ENCODE peak calls at places on chromosome 3, in six cellular contexts. One of them, this sample, is unnamed.

GRCh38 chr3:110697961-110698360 is 373.7 kb upstream of the NECTIN3 start:
- DNase-seq in right lobe of liver: no peak
- DNase-seq in tibial nerve: no peak
- DNase-seq in fibroblast of lung: no peak
- DNase-seq in PC-9: no peak
- DNase-seq in ovary: no peak
- DNase-seq in this sample: no peak

GRCh38 chr3:133930341-133930933 is 34.8 kb upstream of the RAB6B start:
- DNase-seq in right lobe of liver: no peak
- DNase-seq in tibial nerve: no peak
- DNase-seq in fibroblast of lung: peak; percentile 70
- DNase-seq in PC-9: no peak
- DNase-seq in ovary: no peak
- DNase-seq in this sample: no peak

GRCh38 chr3:122305818-122306621 is 19.0 kb upstream of the CSTA start:
- DNase-seq in right lobe of liver: peak; percentile 72
- DNase-seq in tibial nerve: no peak
- DNase-seq in fibroblast of lung: peak; percentile 11
- DNase-seq in PC-9: peak; percentile 24
- DNase-seq in ovary: no peak
- DNase-seq in this sample: no peak

GRCh38 chr3:56132762-56133161 is 335.5 kb downstream of the ERC2 start:
- DNase-seq in right lobe of liver: no peak
- DNase-seq in tibial nerve: no peak
- DNase-seq in fibroblast of lung: no peak
- DNase-seq in PC-9: no peak
- DNase-seq in ovary: no peak
- DNase-seq in this sample: no peak

GRCh38 chr3:184156522-184156955 is 1.4 kb downstream of the DVL3 start:
- DNase-seq in right lobe of liver: no peak
- DNase-seq in tibial nerve: no peak
- DNase-seq in fibroblast of lung: peak; percentile 61
- DNase-seq in PC-9: peak; percentile 38
- DNase-seq in ovary: peak; percentile 86
- DNase-seq in this sample: no peak

GRCh38 chr3:124748560-124749198 is 18.4 kb downstream of the UMPS start:
- DNase-seq in right lobe of liver: no peak
- DNase-seq in tibial nerve: no peak
- DNase-seq in fibroblast of lung: no peak
- DNase-seq in PC-9: no peak
- DNase-seq in ovary: no peak
- DNase-seq in this sample: no peak

GRCh38 chr3:120678331-120678845 is 3.7 kb downstream of the HGD start:
- DNase-seq in right lobe of liver: no peak
- DNase-seq in tibial nerve: no peak
- DNase-seq in fibroblast of lung: peak; percentile 72
- DNase-seq in PC-9: peak; percentile 33
- DNase-seq in ovary: peak; percentile 60
- DNase-seq in this sample: no peak

GRCh38 chr3:89227218-89227617 is 119.8 kb downstream of the EPHA3 start:
- DNase-seq in right lobe of liver: no peak
- DNase-seq in tibial nerve: no peak
- DNase-seq in fibroblast of lung: peak; percentile 39
- DNase-seq in PC-9: no peak
- DNase-seq in ovary: no peak
- DNase-seq in this sample: no peak

GRCh38 chr3:130014526-130014925 is 40.0 kb downstream of the TRH start:
- DNase-seq in right lobe of liver: no peak
- DNase-seq in tibial nerve: no peak
- DNase-seq in fibroblast of lung: peak; percentile 91
- DNase-seq in PC-9: no peak
- DNase-seq in ovary: no peak
- DNase-seq in this sample: no peak

GRCh38 chr3:187802928-187803259 is 57.6 kb upstream of the BCL6 start:
- DNase-seq in right lobe of liver: no peak
- DNase-seq in tibial nerve: no peak
- DNase-seq in fibroblast of lung: no peak
- DNase-seq in PC-9: no peak
- DNase-seq in ovary: no peak
- DNase-seq in this sample: peak; percentile 38

GRCh38 chr3:125119752-125120369 is 64.1 kb upstream of the HEG1 start:
- DNase-seq in right lobe of liver: no peak
- DNase-seq in tibial nerve: no peak
- DNase-seq in fibroblast of lung: no peak
- DNase-seq in PC-9: no peak
- DNase-seq in ovary: no peak
- DNase-seq in this sample: no peak

GRCh38 chr3:133489466-133490085 is 83.9 kb upstream of the CDV3 start:
- DNase-seq in right lobe of liver: no peak
- DNase-seq in tibial nerve: no peak
- DNase-seq in fibroblast of lung: peak; percentile 46
- DNase-seq in PC-9: no peak
- DNase-seq in ovary: no peak
- DNase-seq in this sample: no peak

GRCh38 chr3:194446754-194447153 is 40.0 kb downstream of the ATP13A3 start:
- DNase-seq in right lobe of liver: no peak
- DNase-seq in tibial nerve: no peak
- DNase-seq in fibroblast of lung: no peak
- DNase-seq in PC-9: no peak
- DNase-seq in ovary: no peak
- DNase-seq in this sample: no peak

GRCh38 chr3:194586839-194587238 is 46.4 kb downstream of the TMEM44 start:
- DNase-seq in right lobe of liver: no peak
- DNase-seq in tibial nerve: no peak
- DNase-seq in fibroblast of lung: peak; percentile 97
- DNase-seq in PC-9: no peak
- DNase-seq in ovary: no peak
- DNase-seq in this sample: no peak

GRCh38 chr3:69411331-69411730 is 25.4 kb upstream of the FRMD4B start:
- DNase-seq in right lobe of liver: no peak
- DNase-seq in tibial nerve: no peak
- DNase-seq in fibroblast of lung: peak; percentile 70
- DNase-seq in PC-9: no peak
- DNase-seq in ovary: no peak
- DNase-seq in this sample: no peak

GRCh38 chr3:102089182-102089581 is 239.9 kb downstream of the NFKBIZ start:
- DNase-seq in right lobe of liver: no peak
- DNase-seq in tibial nerve: no peak
- DNase-seq in fibroblast of lung: no peak
- DNase-seq in PC-9: no peak
- DNase-seq in ovary: no peak
- DNase-seq in this sample: no peak

GRCh38 chr3:107621465-107621864 is 98.7 kb downstream of the BBX start:
- DNase-seq in right lobe of liver: no peak
- DNase-seq in tibial nerve: no peak
- DNase-seq in fibroblast of lung: no peak
- DNase-seq in PC-9: no peak
- DNase-seq in ovary: no peak
- DNase-seq in this sample: no peak

GRCh38 chr3:71428841-71429609 is 154.5 kb downstream of the FOXP1 start:
- DNase-seq in right lobe of liver: peak; percentile 65
- DNase-seq in tibial nerve: no peak
- DNase-seq in fibroblast of lung: peak; percentile 75
- DNase-seq in PC-9: no peak
- DNase-seq in ovary: peak; percentile 31
- DNase-seq in this sample: no peak

GRCh38 chr3:150414273-150414672 is 6.2 kb downstream of the TSC22D2 start:
- DNase-seq in right lobe of liver: no peak
- DNase-seq in tibial nerve: no peak
- DNase-seq in fibroblast of lung: peak; percentile 74
- DNase-seq in PC-9: peak; percentile 18
- DNase-seq in ovary: no peak
- DNase-seq in this sample: no peak

GRCh38 chr3:18100126-18100525 is 325.0 kb downstream of the SATB1 start:
- DNase-seq in right lobe of liver: no peak
- DNase-seq in tibial nerve: no peak
- DNase-seq in fibroblast of lung: peak; percentile 40
- DNase-seq in PC-9: no peak
- DNase-seq in ovary: no peak
- DNase-seq in this sample: no peak

GRCh38 chr3:193843447-193844301 is 250.7 kb downstream of the OPA1 start:
- DNase-seq in right lobe of liver: no peak
- DNase-seq in tibial nerve: no peak
- DNase-seq in fibroblast of lung: no peak
- DNase-seq in PC-9: peak; percentile 67
- DNase-seq in ovary: no peak
- DNase-seq in this sample: no peak

DNA sequence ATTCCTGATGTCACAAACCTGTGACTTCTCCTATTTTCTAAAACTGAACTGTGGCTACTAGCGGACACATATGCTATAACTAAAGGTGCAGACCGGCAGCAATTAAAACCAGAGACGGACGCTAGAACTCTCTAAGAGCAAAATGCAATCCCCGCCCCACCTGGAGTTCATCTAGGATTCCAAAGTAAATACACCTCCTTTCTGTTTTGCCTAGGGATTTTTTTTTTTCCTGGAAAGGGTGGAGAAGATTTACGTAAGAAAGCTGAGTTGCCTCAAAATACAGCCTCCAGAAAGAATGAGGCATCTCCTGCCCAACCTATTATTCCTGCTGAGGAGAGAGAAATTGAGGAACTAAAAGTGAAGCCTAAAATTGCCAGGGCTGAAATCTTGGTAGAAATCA is 150.2 kb downstream of the TP63 start:
- DNase-seq in right lobe of liver: no peak
- DNase-seq in tibial nerve: no peak
- DNase-seq in fibroblast of lung: no peak
- DNase-seq in PC-9: no peak
- DNase-seq in ovary: no peak
- DNase-seq in this sample: no peak
- H3K27me3 ChIP-seq in right lobe of liver: no peaks in the 10 kb centered on the region
- H3K27me3 ChIP-seq in tibial nerve: no peaks in the 10 kb centered on the region
- H3K27me3 ChIP-seq in fibroblast of lung: no peaks in the 10 kb centered on the region
- H3K27me3 ChIP-seq in PC-9: no peaks in the 10 kb centered on the region
- H3K27me3 ChIP-seq in ovary: no peaks in the 10 kb centered on the region
- H3K27me3 ChIP-seq in this sample: no peaks in the 10 kb centered on the region

GRCh38 chr3:51391075-51391565 is at the start of gene RBM15B:
- DNase-seq in right lobe of liver: peak; percentile 99
- DNase-seq in tibial nerve: peak; percentile 97
- DNase-seq in fibroblast of lung: peak; percentile 95
- DNase-seq in PC-9: peak; percentile 97
- DNase-seq in ovary: peak; percentile 98
- DNase-seq in this sample: peak; percentile 97

GRCh38 chr3:51391566-51392300 is 648 bp downstream of the RBM15B start:
- DNase-seq in right lobe of liver: peak; percentile 66
- DNase-seq in tibial nerve: no peak
- DNase-seq in fibroblast of lung: peak; percentile 54
- DNase-seq in PC-9: no peak
- DNase-seq in ovary: no peak
- DNase-seq in this sample: peak; percentile 71

GRCh38 chr3:51390600-51391074 is 448 bp upstream of the RBM15B start:
- DNase-seq in right lobe of liver: no peak
- DNase-seq in tibial nerve: no peak
- DNase-seq in fibroblast of lung: no peak
- DNase-seq in PC-9: no peak
- DNase-seq in ovary: no peak
- DNase-seq in this sample: no peak

GRCh38 chr3:51389423-51390183 is 1.5 kb upstream of the RBM15B start:
- DNase-seq in right lobe of liver: peak; percentile 63
- DNase-seq in tibial nerve: no peak
- DNase-seq in fibroblast of lung: peak; percentile 48
- DNase-seq in PC-9: no peak
- DNase-seq in ovary: no peak
- DNase-seq in this sample: peak; percentile 60

DNA sequence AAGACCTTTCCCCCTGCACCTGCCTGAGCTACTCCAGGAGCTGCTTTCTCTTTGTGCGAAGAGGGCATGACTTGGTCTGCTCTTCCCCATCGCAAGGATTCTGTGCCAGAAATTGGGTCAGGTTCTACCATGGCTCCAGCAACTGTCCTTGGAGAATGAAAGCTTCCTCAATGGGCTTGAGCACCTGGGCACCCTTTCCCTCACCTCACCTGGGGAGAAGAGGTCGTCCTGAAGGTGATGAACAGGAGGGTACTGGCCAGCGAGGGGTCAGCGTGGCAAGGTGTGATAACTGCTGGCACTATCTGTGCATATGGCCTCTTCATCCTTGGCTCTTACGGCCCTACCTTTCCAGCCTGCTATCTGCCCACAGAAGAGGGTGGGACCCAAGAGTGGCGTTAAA is 899 bp upstream of the RBM15B start:
- DNase-seq in right lobe of liver: no peak
- DNase-seq in tibial nerve: no peak
- DNase-seq in fibroblast of lung: no peak
- DNase-seq in PC-9: no peak
- DNase-seq in ovary: no peak
- DNase-seq in this sample: peak; percentile 37
- H3K4me3 ChIP-seq in right lobe of liver: no peak overlapping the region
- H3K4me3 ChIP-seq in tibial nerve: no peak overlapping the region
- H3K4me3 ChIP-seq in fibroblast of lung: no peak overlapping the region
- H3K4me3 ChIP-seq in PC-9: no peak overlapping the region
- H3K4me3 ChIP-seq in ovary: peak overlapping the region; percentile 77
- H3K4me3 ChIP-seq in this sample: peak overlapping the region; percentile 57

GRCh38 chr3:45034612-45035252 is 8.6 kb downstream of the CLEC3B start:
- DNase-seq in right lobe of liver: peak; percentile 69
- DNase-seq in tibial nerve: peak; percentile 54
- DNase-seq in fibroblast of lung: no peak
- DNase-seq in PC-9: peak; percentile 17
- DNase-seq in ovary: peak; percentile 28
- DNase-seq in this sample: no peak

GRCh38 chr3:45031531-45031930 is 5.4 kb downstream of the CLEC3B start:
- DNase-seq in right lobe of liver: no peak
- DNase-seq in tibial nerve: no peak
- DNase-seq in fibroblast of lung: no peak
- DNase-seq in PC-9: no peak
- DNase-seq in ovary: no peak
- DNase-seq in this sample: no peak

GRCh38 chr3:45035441-45036301 is 9.6 kb downstream of the CLEC3B start:
- DNase-seq in right lobe of liver: no peak
- DNase-seq in tibial nerve: no peak
- DNase-seq in fibroblast of lung: no peak
- DNase-seq in PC-9: no peak
- DNase-seq in ovary: peak; percentile 48
- DNase-seq in this sample: no peak

GRCh38 chr3:45032113-45032512 is 6.0 kb downstream of the CLEC3B start:
- DNase-seq in right lobe of liver: no peak
- DNase-seq in tibial nerve: no peak
- DNase-seq in fibroblast of lung: no peak
- DNase-seq in PC-9: no peak
- DNase-seq in ovary: no peak
- DNase-seq in this sample: no peak

DNA sequence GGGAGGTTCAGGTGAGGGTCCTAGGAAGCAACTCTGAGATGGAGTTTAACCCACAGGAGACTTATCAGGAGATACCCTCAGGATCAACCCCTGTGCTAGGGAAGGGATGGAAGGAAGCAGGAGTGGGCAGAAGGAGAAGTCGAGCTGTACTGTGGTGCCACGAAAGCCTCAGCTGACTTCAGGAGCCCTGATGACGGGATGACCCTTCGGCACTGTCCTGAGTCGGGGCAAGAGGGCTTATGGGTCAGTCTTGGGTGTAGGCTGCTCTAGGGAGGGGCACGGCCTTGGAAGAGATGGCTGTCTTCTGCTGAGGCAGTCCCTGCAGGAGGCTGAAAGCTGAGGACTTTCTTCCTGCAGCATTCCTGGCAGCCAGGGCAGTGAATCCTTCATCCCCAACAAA is 7.7 kb downstream of the CLEC3B start:
- DNase-seq in right lobe of liver: no peak
- DNase-seq in tibial nerve: no peak
- DNase-seq in fibroblast of lung: no peak
- DNase-seq in PC-9: no peak
- DNase-seq in ovary: no peak
- DNase-seq in this sample: no peak
- H3K27me3 ChIP-seq in right lobe of liver: no peaks in the 10 kb centered on the region
- H3K27me3 ChIP-seq in tibial nerve: no peaks in the 10 kb centered on the region
- H3K27me3 ChIP-seq in fibroblast of lung: no peaks in the 10 kb centered on the region
- H3K27me3 ChIP-seq in PC-9: no peaks in the 10 kb centered on the region
- H3K27me3 ChIP-seq in ovary: no peaks in the 10 kb centered on the region
- H3K27me3 ChIP-seq in this sample: no peaks in the 10 kb centered on the region

GRCh38 chr3:94185753-94186152 is 122.9 kb downstream of the NSUN3 start:
- DNase-seq in right lobe of liver: no peak
- DNase-seq in tibial nerve: no peak
- DNase-seq in fibroblast of lung: peak; percentile 37
- DNase-seq in PC-9: no peak
- DNase-seq in ovary: no peak
- DNase-seq in this sample: no peak
- H3K4me3 ChIP-seq in right lobe of liver: no peak overlapping the region
- H3K4me3 ChIP-seq in tibial nerve: no peak overlapping the region
- H3K4me3 ChIP-seq in fibroblast of lung: no peak overlapping the region
- H3K4me3 ChIP-seq in PC-9: no peak overlapping the region
- H3K4me3 ChIP-seq in ovary: no peak overlapping the region
- H3K4me3 ChIP-seq in this sample: no peak overlapping the region